ENCODE peak calls at places on chromosome 21, in eight cellular contexts. F is BE2C; E is left ventricle myocardium inferior; U is CD8-positive, alpha-beta T cell; A is ELR; W is germinal center; H is activated T-cell treated with anti-CD3 and anti-CD28 coated beads for 4 hours; J is activated CD8-positive, alpha-beta memory T cell treated with anti-CD3 and anti-CD28 coated beads for 24 hours. M is an unnamed sample.

GRCh38 chr21:45876381-45877159 is 105.0 kb upstream of the COL6A1 start:
- DNase-seq in F (peak; percentile 90), E (no peak), U (no peak), A (no peak), W (no peak), H (no peak), J (no peak), M (no peak)

GRCh38 chr21:17784604-17785402 is 34.4 kb downstream of the C21orf91 start:
- DNase-seq in F (no peak), E (no peak), U (no peak), A (peak; percentile 2), W (peak; percentile 12), H (no peak), J (no peak), M (no peak)

GRCh38 chr21:39730418-39731107 is 14.4 kb upstream of the IGSF5 start:
- DNase-seq in F (no peak), E (no peak), U (no peak), A (no peak), W (no peak), H (no peak), J (no peak), M (no peak)

GRCh38 chr21:42463861-42464515 is 32.0 kb downstream of the RSPH1 start:
- DNase-seq in F (peak; percentile 47), E (no peak), U (peak; percentile 58), A (peak; percentile 41), W (peak; percentile 67), H (peak; percentile 55), J (peak; percentile 90), M (peak; percentile 53)

GRCh38 chr21:37130971-37131370 is 57.9 kb downstream of the TTC3 start:
- DNase-seq in F (no peak), E (no peak), U (no peak), A (peak; percentile 65), W (no peak), H (no peak), J (no peak), M (no peak)

GRCh38 chr21:14259669-14260458 is 43.9 kb downstream of the RBM11 start:
- DNase-seq in F (no peak), E (no peak), U (no peak), A (peak; percentile 48), W (peak; percentile 5), H (no peak), J (no peak), M (no peak)

GRCh38 chr21:46051379-46051770 is 46.5 kb upstream of the COL6A2 start:
- DNase-seq in F (no peak), E (no peak), U (no peak), A (no peak), W (no peak), H (no peak), J (no peak), M (no peak)

GRCh38 chr21:32475162-32475812 is 62.8 kb downstream of the EVA1C start:
- DNase-seq in F (no peak), E (no peak), U (no peak), A (no peak), W (no peak), H (no peak), J (no peak), M (no peak)

GRCh38 chr21:33441489-33442477 is 38.0 kb downstream of the TMEM50B start:
- DNase-seq in F (peak; percentile 44), E (peak; percentile 47), U (no peak), A (peak; percentile 70), W (peak; percentile 69), H (no peak), J (peak; percentile 30), M (no peak)

GRCh38 chr21:33121715-33122475 is 52.0 kb downstream of the OLIG1 start:
- DNase-seq in F (no peak), E (no peak), U (no peak), A (peak; percentile 54), W (peak; percentile 36), H (no peak), J (no peak), M (no peak)

GRCh38 chr21:28099296-28099695 is 893.4 kb downstream of the LTN1 start:
- DNase-seq in F (no peak), E (peak; percentile 53), U (no peak), A (no peak), W (no peak), H (no peak), J (no peak), M (no peak)

GRCh38 chr21:35220301-35220700 is 171.2 kb upstream of the RUNX1 start:
- DNase-seq in F (no peak), E (no peak), U (no peak), A (peak; percentile 23), W (no peak), H (no peak), J (no peak), M (no peak)

GRCh38 chr21:36454706-36455105 is 25.2 kb downstream of the CLDN14 start:
- DNase-seq in F (no peak), E (no peak), U (no peak), A (no peak), W (no peak), H (no peak), J (no peak), M (no peak)

GRCh38 chr21:44530903-44531605 is 8.9 kb downstream of the KRTAP10-1 start:
- DNase-seq in F (peak; percentile 3), E (peak; percentile 4), U (no peak), A (no peak), W (no peak), H (no peak), J (no peak), M (no peak)

GRCh38 chr21:41167348-41168342 is at the start of gene BACE2:
- DNase-seq in F (no peak), E (peak; percentile 85), U (peak; percentile 22), A (peak; percentile 42), W (peak; percentile 65), H (peak; percentile 14), J (peak; percentile 69), M (no peak)

GRCh38 chr21:31566611-31567010 is 92.9 kb upstream of the SOD1 start:
- DNase-seq in F (no peak), E (no peak), U (no peak), A (no peak), W (no peak), H (no peak), J (no peak), M (no peak)

GRCh38 chr21:32790626-32791025 is 19.1 kb upstream of the PAXBP1 start:
- DNase-seq in F (no peak), E (no peak), U (no peak), A (no peak), W (no peak), H (no peak), J (no peak), M (no peak)

GRCh38 chr21:45440736-45441350 is 35.9 kb downstream of the COL18A1 start:
- DNase-seq in F (no peak), E (no peak), U (no peak), A (no peak), W (no peak), H (no peak), J (no peak), M (no peak)

GRCh38 chr21:44013380-44014088 is 1.4 kb downstream of the TRAPPC10 start:
- DNase-seq in F (peak; percentile 62), E (no peak), U (peak; percentile 30), A (peak; percentile 33), W (peak; percentile 44), H (no peak), J (no peak), M (peak; percentile 30)

GRCh38 chr21:21111309-21111920 is 113.2 kb downstream of the NCAM2 start:
- DNase-seq in F (no peak), E (no peak), U (no peak), A (no peak), W (no peak), H (no peak), J (no peak), M (no peak)

M was measured in effector CD4-positive, alpha-beta T cell.